ENCODE peak calls at places on chromosome 13, in four cellular contexts. O, L, N and D are unnamed samples.
A peak's percentile ranks its signal among the peaks of the same experiment; 100 is the strongest.

GRCh38 chr13:100550433-100550832 is 38.2 kb downstream of the GGACT start:
- DNase-seq in O (no peak), L (no peak), N (no peak), D (no peak)

GRCh38 chr13:55653497-55653896 is 1487.2 kb upstream of the PRR20A start:
- DNase-seq in O (no peak), L (no peak), N (no peak), D (no peak)

GRCh38 chr13:48828962-48829405 is 146.7 kb upstream of the FNDC3A start:
- DNase-seq in O (peak; percentile 6), L (peak; percentile 50), N (peak; percentile 64), D (no peak)

GRCh38 chr13:66200555-66200954 is 1029.6 kb downstream of the PCDH9 start:
- DNase-seq in O (no peak), L (peak; percentile 10), N (no peak), D (no peak)

GRCh38 chr13:112971288-112971643 is 2.3 kb downstream of the MCF2L start:
- DNase-seq in O (no peak), L (no peak), N (no peak), D (no peak)

GRCh38 chr13:113815151-113816058 is 48.5 kb downstream of the GAS6 start:
- DNase-seq in O (no peak), L (peak; percentile 84), N (peak; percentile 42), D (no peak)

GRCh38 chr13:95002126-95002525 is 289.8 kb upstream of the SOX21 start:
- DNase-seq in O (no peak), L (no peak), N (peak; percentile 46), D (no peak)

GRCh38 chr13:94120878-94121277 is 358.6 kb downstream of the DCT start:
- DNase-seq in O (no peak), L (no peak), N (no peak), D (no peak)

GRCh38 chr13:26571518-26571917 is 14.0 kb downstream of the WASF3 start:
- DNase-seq in O (no peak), L (no peak), N (no peak), D (no peak)

DNA sequence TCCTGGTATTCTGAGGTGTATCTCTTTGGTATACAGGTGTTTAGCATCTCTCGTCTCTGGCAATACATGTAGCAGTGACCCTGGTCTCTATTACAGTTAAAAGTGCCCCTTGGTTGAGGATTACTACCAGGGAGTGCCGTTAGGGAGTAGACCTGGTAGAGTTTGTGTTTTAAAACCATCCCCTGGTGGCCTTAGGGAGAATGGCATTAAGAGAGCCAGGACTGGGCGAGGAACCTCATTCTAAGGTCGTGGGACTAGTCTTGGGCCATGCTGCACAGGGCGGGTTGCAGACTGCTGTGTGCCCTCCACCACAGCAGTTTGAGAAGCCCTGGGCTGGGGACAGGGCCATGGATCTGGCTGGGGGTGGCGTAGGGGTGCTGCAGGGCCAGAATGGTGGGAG is 35.0 kb downstream of the B3GLCT start:
- DNase-seq in O (no peak), L (peak; percentile 27), N (peak; percentile 14), D (no peak)
- TF ChIP-seq CTCF in O (peak; percentile 32), L (peak; percentile 45), N (peak; percentile 43), D (no peak)

DNA sequence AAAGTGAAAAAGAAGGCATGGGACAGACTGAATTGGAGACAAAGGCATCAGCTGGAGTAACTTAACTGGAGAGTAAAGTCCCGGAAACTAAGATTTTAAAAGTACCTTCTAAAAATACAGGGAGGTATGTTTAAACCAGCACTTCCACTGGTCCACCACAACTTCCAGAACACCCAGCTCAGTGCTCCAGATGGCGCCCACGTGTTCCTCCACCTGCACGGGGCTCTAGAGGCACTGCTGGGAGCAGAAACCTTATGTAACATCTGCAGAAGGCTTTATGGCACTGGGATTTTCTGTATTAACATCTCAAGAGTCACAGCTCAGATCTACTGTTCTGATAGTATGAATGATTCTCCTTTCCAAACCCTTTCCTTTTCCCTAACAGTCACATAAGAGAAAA is 252.1 kb downstream of the DCLK1 start:
- DNase-seq in O (no peak), L (no peak), N (no peak), D (peak; percentile 28)
- H3K9me2 ChIP-seq in O (no peaks in the 10 kb centered on the region), L (no peaks in the 10 kb centered on the region), N (no peaks in the 10 kb centered on the region), D (no peaks in the 10 kb centered on the region)

GRCh38 chr13:31965361-31966066 is 66.1 kb upstream of the FRY start:
- DNase-seq in O (no peak), L (no peak), N (no peak), D (peak; percentile 36)

GRCh38 chr13:31964168-31964567 is 67.4 kb upstream of the FRY start:
- DNase-seq in O (no peak), L (no peak), N (no peak), D (no peak)

GRCh38 chr13:31968473-31968872 is 63.1 kb upstream of the FRY start:
- DNase-seq in O (no peak), L (no peak), N (no peak), D (no peak)

GRCh38 chr13:31970237-31970930 is 61.2 kb upstream of the FRY start:
- DNase-seq in O (no peak), L (no peak), N (peak; percentile 21), D (no peak)

DNA sequence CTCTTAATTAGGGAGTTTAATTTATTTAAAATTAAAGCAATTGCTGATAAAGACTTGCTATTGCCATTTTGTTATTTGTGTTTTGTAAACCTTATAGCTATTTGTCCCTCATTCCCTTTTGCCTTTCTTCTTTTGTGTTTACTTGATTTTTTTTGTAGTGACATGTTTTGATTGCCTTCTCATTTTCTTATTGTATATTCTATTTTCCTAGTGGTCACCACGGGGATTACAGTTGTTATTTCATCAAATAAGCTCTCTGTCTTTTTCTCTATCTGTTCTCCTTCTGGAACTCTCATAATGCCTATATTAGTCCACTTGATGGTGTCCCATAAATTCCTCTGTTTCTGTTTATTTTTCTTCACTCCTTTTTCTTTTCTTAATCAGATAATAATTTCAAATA is 64.4 kb upstream of the FRY start:
- DNase-seq in O (no peak), L (peak; percentile 4), N (no peak), D (no peak)
- TF ChIP-seq CTCF in O (peak; percentile 43), L (peak; percentile 29), N (peak; percentile 14), D (no peak)

GRCh38 chr13:98332222-98332621 is 155.2 kb upstream of the RNF113B start:
- DNase-seq in O (no peak), L (no peak), N (no peak), D (no peak)

GRCh38 chr13:98335721-98336120 is 158.7 kb upstream of the RNF113B start:
- DNase-seq in O (no peak), L (no peak), N (no peak), D (no peak)

GRCh38 chr13:98332691-98333090 is 155.6 kb upstream of the RNF113B start:
- DNase-seq in O (no peak), L (no peak), N (no peak), D (no peak)

GRCh38 chr13:98334620-98335205 is 157.6 kb upstream of the RNF113B start:
- DNase-seq in O (no peak), L (no peak), N (no peak), D (no peak)

GRCh38 chr13:98333481-98333880 is 156.4 kb upstream of the RNF113B start:
- DNase-seq in O (no peak), L (no peak), N (no peak), D (no peak)
- H3K9me2 ChIP-seq in O (no peaks in the 10 kb centered on the region), L (no peaks in the 10 kb centered on the region), N (no peaks in the 10 kb centered on the region), D (no peaks in the 10 kb centered on the region)

GRCh38 chr13:23512762-23513395 is 57.3 kb upstream of the TNFRSF19 start:
- DNase-seq in O (no peak), L (no peak), N (peak; percentile 15), D (no peak)
- TF ChIP-seq CTCF in O (peak; percentile 40), L (peak; percentile 40), N (peak; percentile 41), D (no peak)

DNA sequence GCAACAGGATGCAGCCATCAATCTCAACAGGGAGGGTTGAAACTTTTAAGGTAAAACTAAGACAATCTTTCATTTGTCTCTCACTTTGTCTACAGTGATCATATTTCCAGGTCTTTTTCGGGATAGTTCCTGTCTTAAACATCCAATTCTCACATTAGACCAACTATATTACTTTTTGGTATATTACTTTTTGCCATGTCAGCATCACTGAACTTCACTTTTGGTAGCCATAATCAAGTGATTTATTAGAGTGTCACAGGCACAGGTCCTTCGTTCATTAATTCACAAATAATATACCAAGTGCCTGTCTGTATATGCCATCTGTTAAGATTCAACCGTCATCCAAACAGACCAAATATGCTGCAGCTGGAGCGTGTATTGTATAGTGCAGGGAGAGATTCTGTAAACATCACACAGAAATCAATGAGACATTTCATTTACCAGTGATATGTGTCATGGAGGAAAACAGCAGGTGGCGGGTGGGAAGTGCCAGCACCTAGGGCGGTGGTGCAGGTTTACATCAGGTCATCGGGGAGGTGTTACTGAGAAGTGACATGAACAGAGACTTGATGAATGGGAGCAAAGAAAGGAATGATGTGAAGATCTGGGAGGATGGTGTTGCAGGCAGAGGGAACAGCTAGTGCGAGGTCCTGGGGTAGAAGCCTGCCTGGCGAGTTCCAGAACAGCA is 24.9 kb downstream of the ARHGEF7 start:
- DNase-seq in O (no peak), L (no peak), N (no peak), D (no peak)
- H3K9me2 ChIP-seq in O (no peaks in the 10 kb centered on the region), L (no peaks in the 10 kb centered on the region), N (no peaks in the 10 kb centered on the region), D (no peaks in the 10 kb centered on the region)

GRCh38 chr13:50993371-50993770 is 83.8 kb downstream of the RNASEH2B start:
- DNase-seq in O (no peak), L (no peak), N (no peak), D (no peak)
- TF ChIP-seq CTCF in O (no peak), L (no peak), N (no peak), D (no peak)

GRCh38 chr13:109010912-109011311 is 381.5 kb downstream of the MYO16 start:
- DNase-seq in O (no peak), L (no peak), N (no peak), D (no peak)
- H3K9me2 ChIP-seq in O (no peaks in the 10 kb centered on the region), L (no peaks in the 10 kb centered on the region), N (no peaks in the 10 kb centered on the region), D (no peaks in the 10 kb centered on the region)

DNA sequence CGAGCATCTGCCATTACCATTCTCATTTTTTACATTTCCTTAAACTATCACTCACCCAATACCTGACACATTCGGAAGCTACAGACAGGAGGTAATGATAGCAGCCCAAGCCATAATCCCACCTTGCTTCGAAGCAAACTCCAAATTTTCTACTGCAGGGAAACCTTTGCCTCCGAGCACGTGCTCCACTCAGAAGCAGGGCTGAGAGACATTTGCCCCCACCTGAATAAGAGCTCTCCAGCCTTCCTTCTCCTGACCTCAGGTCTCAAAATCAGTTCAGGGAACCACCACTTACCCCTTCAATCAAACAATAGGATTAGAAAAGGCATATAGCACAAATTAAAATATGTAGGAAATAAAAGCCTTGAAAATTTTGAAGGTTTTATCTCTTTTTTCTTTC is 2.3 kb upstream of the DACH1 start:
- DNase-seq in O (no peak), L (no peak), N (no peak), D (no peak)
- TF ChIP-seq CTCF in O (no peak), L (no peak), N (no peak), D (no peak)